ENCODE peak calls at places on chromosome 13, in eight cellular contexts. W, L, E, A, M, C, Z and B are unnamed samples.

GRCh38 chr13:21813844-21814243 is 143.0 kb downstream of the FGF9 start:
- DNase-seq in Z (no peak), A (no peak), L (no peak), C (no peak), E (no peak), M (no peak), W (no peak), B (no peak)

GRCh38 chr13:109874921-109875454 is 88.6 kb upstream of the IRS2 start:
- DNase-seq in Z (peak; percentile 42), C (no peak), L (peak; percentile 54), M (peak; percentile 51), A (no peak), W (peak; percentile 65), E (no peak), B (peak; percentile 71)

GRCh38 chr13:110471833-110472162 is 89.7 kb downstream of the RAB20 start:
- DNase-seq in E (no peak), C (no peak), M (peak; percentile 31), W (peak; percentile 56), Z (peak; percentile 60), A (peak; percentile 57), L (peak; percentile 73), B (no peak)

GRCh38 chr13:79290595-79291244 is 115.3 kb downstream of the RBM26 start:
- DNase-seq in M (no peak), C (peak; percentile 34), Z (no peak), W (no peak), E (no peak), A (no peak), L (no peak), B (no peak)

GRCh38 chr13:114161644-114162532 is 17.2 kb upstream of the CFAP97D2 start:
- DNase-seq in Z (no peak), M (peak; percentile 49), L (peak; percentile 61), C (no peak), A (peak; percentile 82), E (peak; percentile 58), W (peak; percentile 80), B (no peak)

GRCh38 chr13:98454389-98454881 is 122.5 kb downstream of the STK24 start:
- DNase-seq in W (peak; percentile 91), Z (peak; percentile 87), E (no peak), L (no peak), C (no peak), A (no peak), M (peak; percentile 90), B (no peak)

GRCh38 chr13:62643007-62643483 is 1227.4 kb upstream of the PCDH20 start:
- DNase-seq in W (peak; percentile 8), A (no peak), C (no peak), Z (peak; percentile 57), M (peak; percentile 15), E (no peak), L (no peak), B (peak; percentile 76)

GRCh38 chr13:66700336-66700735 is 529.8 kb downstream of the PCDH9 start:
- DNase-seq in A (no peak), W (no peak), L (no peak), E (no peak), Z (peak; percentile 53), M (no peak), C (no peak), B (peak; percentile 39)

GRCh38 chr13:87986639-87987250 is 315.6 kb downstream of the SLITRK5 start:
- DNase-seq in M (no peak), L (no peak), A (no peak), E (no peak), Z (no peak), W (no peak), C (no peak), B (no peak)

GRCh38 chr13:45728759-45729158 is 26.6 kb downstream of the CBY2 start:
- DNase-seq in C (peak; percentile 21), Z (no peak), W (peak; percentile 4), A (no peak), L (no peak), E (no peak), M (no peak), B (no peak)

GRCh38 chr13:24161010-24161775 is 673 bp downstream of the SPATA13 start:
- DNase-seq in W (no peak), A (peak; percentile 72), M (peak; percentile 37), C (peak; percentile 15), E (no peak), L (no peak), Z (peak; percentile 27), B (no peak)

GRCh38 chr13:47215741-47216140 is 318.9 kb upstream of the HTR2A start:
- DNase-seq in Z (peak; percentile 94), L (no peak), E (no peak), M (peak; percentile 81), W (peak; percentile 89), A (no peak), C (peak; percentile 8), B (peak; percentile 81)

GRCh38 chr13:98206946-98207345 is 29.9 kb upstream of the RNF113B start:
- DNase-seq in W (peak; percentile 78), C (no peak), M (peak; percentile 88), Z (peak; percentile 88), E (no peak), A (no peak), L (no peak), B (no peak)

GRCh38 chr13:41605319-41606285 is 148.3 kb downstream of the RGCC start:
- DNase-seq in W (no peak), A (no peak), M (no peak), C (no peak), Z (no peak), E (no peak), L (no peak), B (no peak)

GRCh38 chr13:110528371-110528770 is 33.2 kb downstream of the RAB20 start:
- DNase-seq in L (no peak), A (no peak), W (peak; percentile 83), M (peak; percentile 64), Z (no peak), C (no peak), E (no peak), B (peak; percentile 93)

GRCh38 chr13:23701646-23702045 is 131.4 kb downstream of the TNFRSF19 start:
- DNase-seq in W (peak; percentile 94), A (no peak), L (peak; percentile 93), C (no peak), M (peak; percentile 65), Z (peak; percentile 91), E (peak; percentile 89), B (no peak)

GRCh38 chr13:102280366-102280765 is 121.5 kb downstream of the FGF14 start:
- DNase-seq in E (no peak), W (no peak), L (no peak), Z (no peak), A (no peak), M (no peak), C (no peak), B (no peak)

GRCh38 chr13:101025925-101026324 is 351.3 kb upstream of the TMTC4 start:
- DNase-seq in E (no peak), W (no peak), M (no peak), L (no peak), C (no peak), Z (no peak), A (no peak), B (peak; percentile 62)

GRCh38 chr13:114146629-114147028 is 14.2 kb upstream of the RASA3 start:
- DNase-seq in W (no peak), L (peak; percentile 3), C (peak; percentile 46), E (no peak), A (no peak), M (no peak), Z (no peak), B (no peak)

GRCh38 chr13:112965573-112966115 is 3.4 kb upstream of the MCF2L start:
- DNase-seq in A (no peak), C (no peak), E (no peak), L (no peak), Z (no peak), W (no peak), M (no peak), B (no peak)
- H3K4me3 ChIP-seq in A (no peak overlapping the region), C (no peak overlapping the region), E (no peak overlapping the region), L (no peak overlapping the region), Z (no peak overlapping the region), W (no peak overlapping the region), M (no peak overlapping the region), B (no peak overlapping the region)

DNA sequence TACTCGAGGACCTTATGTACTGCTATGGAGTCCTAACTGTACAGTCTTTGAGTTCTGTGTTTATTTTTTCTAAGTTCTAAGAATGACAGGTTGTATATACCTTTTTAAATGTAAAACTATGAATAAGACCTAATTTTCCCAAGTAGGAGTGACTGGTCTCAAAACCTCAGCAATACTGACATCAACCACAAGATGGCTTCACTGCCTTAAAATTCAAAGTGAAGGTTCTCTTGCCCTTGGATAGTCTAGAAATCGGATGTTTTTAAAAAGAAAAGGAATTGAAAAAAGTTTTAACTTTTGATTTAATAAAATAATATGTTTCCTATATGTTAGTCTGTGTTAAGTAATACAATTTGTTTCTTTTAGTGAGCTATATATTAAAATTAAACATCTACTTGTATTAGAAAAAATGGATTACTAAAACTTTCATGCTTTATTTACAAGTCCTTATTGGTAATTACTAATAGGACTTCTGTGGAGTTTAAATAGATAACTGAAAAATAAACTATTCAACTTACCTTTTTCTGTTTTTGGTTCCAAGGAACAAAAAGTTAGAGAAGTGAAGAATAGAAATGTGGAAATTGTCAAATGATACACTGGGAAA is 52.0 kb downstream of the TDRD3 start:
- DNase-seq in E (no peak), Z (peak; percentile 72), M (peak; percentile 76), C (peak; percentile 23), A (peak; percentile 29), L (no peak), W (peak; percentile 81), B (peak; percentile 13)
- TF ChIP-seq CTCF in E (peak; percentile 50), Z (peak; percentile 85), M (peak; percentile 88), C (peak; percentile 82), A (peak; percentile 72), L (peak; percentile 67), W (peak; percentile 88), B (peak; percentile 89)

GRCh38 chr13:75603038-75603437 is 33.1 kb upstream of the LMO7 start:
- DNase-seq in M (no peak), E (no peak), A (no peak), W (no peak), L (no peak), Z (no peak), C (no peak), B (no peak)

GRCh38 chr13:75610466-75610865 is 25.7 kb upstream of the LMO7 start:
- DNase-seq in W (no peak), M (no peak), C (no peak), Z (no peak), E (no peak), A (no peak), L (no peak), B (no peak)

GRCh38 chr13:75612354-75612753 is 23.8 kb upstream of the LMO7 start:
- DNase-seq in A (no peak), M (peak; percentile 28), W (no peak), L (no peak), Z (no peak), C (no peak), E (no peak), B (no peak)

GRCh38 chr13:75607447-75607846 is 28.7 kb upstream of the LMO7 start:
- DNase-seq in W (no peak), C (no peak), E (no peak), L (no peak), Z (no peak), M (no peak), A (no peak), B (no peak)
- H3K4me3 ChIP-seq in W (no peak overlapping the region), C (no peak overlapping the region), E (no peak overlapping the region), L (no peak overlapping the region), Z (no peak overlapping the region), M (no peak overlapping the region), A (no peak overlapping the region), B (no peak overlapping the region)

DNA sequence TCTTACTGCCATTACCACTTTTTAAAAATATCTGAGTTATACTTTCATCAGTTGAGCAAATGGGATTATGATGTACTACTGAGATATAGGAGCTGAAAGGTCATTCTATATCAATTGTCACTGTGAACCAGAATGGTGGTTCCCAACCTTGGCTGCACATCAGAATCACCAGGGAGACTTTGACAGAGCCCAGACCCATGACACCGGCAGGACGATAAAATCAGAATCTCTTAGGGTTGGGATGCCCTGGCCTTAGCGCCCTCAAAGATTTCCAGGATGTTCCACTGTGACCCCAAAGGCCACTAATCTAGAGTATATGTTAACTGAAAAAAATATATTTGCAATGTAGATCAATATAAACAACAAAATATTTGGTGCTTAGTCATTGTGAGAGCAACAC is 355.1 kb downstream of the LIG4 start:
- DNase-seq in A (no peak), Z (no peak), W (no peak), C (peak; percentile 51), M (no peak), E (no peak), L (no peak), B (no peak)
- TF ChIP-seq CTCF in A (no peak), Z (no peak), W (no peak), C (no peak), M (no peak), E (no peak), L (no peak), B (no peak)